ENCODE peak calls at places on chromosome 4, in five cellular contexts. W, M, Z, E and G are unnamed samples.

GRCh38 chr4:129926936-129927335 is 831.0 kb downstream of the C4orf33 start:
- DNase-seq in Z (no peak), M (no peak), W (no peak), E (no peak), G (no peak)

GRCh38 chr4:157052429-157053040 is 23.4 kb upstream of the GLRB start:
- DNase-seq in Z (no peak), M (no peak), E (no peak), W (no peak), G (no peak)

GRCh38 chr4:140861359-140862181 is 105.4 kb upstream of the TBC1D9 start:
- DNase-seq in Z (peak), W (peak), E (peak), M (peak), G (peak)

GRCh38 chr4:19386786-19387185 is 864.9 kb upstream of the SLIT2 start:
- DNase-seq in E (no peak), Z (no peak), W (no peak), M (no peak), G (no peak)

GRCh38 chr4:4656977-4657376 is 115.1 kb upstream of the STX18 start:
- DNase-seq in M (no peak), W (no peak), Z (no peak), E (no peak), G (no peak)

GRCh38 chr4:186887211-186887785 is 163.6 kb upstream of the FAT1 start:
- DNase-seq in Z (no peak), W (no peak), E (no peak), M (no peak), G (no peak)

GRCh38 chr4:176031927-176032326 is 33.7 kb upstream of the WDR17 start:
- DNase-seq in E (no peak), Z (no peak), W (no peak), M (no peak), G (no peak)

GRCh38 chr4:169922632-169923276 is 103.4 kb downstream of the MFAP3L start:
- DNase-seq in Z (no peak), M (no peak), E (no peak), W (peak), G (peak)

GRCh38 chr4:55078987-55079386 is 46.4 kb downstream of the KDR start:
- DNase-seq in E (no peak), Z (no peak), W (peak), M (no peak), G (peak)

GRCh38 chr4:144355809-144356757 is 215.6 kb upstream of the GYPA start:
- DNase-seq in E (no peak), Z (peak), W (no peak), M (peak), G (peak)

GRCh38 chr4:182540496-182540895 is 297.3 kb downstream of the TENM3 start:
- DNase-seq in M (no peak), E (no peak), Z (no peak), W (no peak), G (no peak)

GRCh38 chr4:157217708-157218107 is 2.8 kb upstream of the GRIA2 start:
- DNase-seq in E (no peak), Z (no peak), M (no peak), W (no peak), G (peak)

GRCh38 chr4:106062452-106062875 is 167.2 kb downstream of the NPNT start:
- DNase-seq in M (peak), Z (peak), W (no peak), E (no peak), G (peak)

GRCh38 chr4:48620861-48621260 is 130.8 kb downstream of the ZAR1 start:
- DNase-seq in W (no peak), Z (no peak), E (no peak), M (no peak), G (no peak)

DNA sequence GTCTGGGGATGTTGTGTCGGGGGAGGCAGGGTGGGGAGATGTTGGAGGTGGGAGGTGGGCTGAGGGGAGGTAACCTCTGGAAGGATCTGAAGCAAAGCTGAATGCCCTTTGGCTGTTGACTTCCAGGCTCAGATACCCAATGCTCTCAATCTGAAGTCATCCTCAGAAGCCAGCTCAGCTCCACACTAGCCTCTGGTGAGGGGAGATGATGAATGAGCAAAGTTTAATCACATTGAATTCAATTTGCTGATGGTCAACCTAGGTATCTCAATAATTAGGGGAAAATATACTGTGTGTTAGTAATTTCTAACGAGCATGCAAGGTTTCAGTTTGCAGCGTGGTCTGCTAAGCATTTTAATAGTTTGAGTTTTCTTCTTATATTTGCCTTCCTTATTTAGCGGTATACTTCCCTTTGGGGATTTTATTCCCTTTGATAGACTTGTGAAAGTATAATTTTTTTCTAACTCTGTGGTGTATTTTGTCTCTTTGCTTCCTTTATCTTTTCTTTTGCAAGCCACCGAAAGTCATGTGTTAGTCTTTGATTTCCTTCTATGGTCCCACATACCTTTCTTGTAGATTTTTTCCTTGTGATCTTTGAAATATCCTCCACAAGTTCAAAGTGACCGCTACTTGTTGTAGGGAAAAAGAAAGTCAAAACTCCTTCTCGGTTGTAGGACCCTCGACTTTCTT is 146.3 kb upstream of the LEF1 start:
- DNase-seq in M (no peak), E (no peak), W (no peak), Z (no peak), G (no peak)
- TF ChIP-seq CTCF in M (no peak), E (no peak), W (no peak), Z (no peak), G (no peak)

GRCh38 chr4:128358903-128359260 is 71.3 kb upstream of the PGRMC2 start:
- DNase-seq in Z (no peak), M (no peak), E (no peak), W (no peak), G (no peak)
- H3K4me3 ChIP-seq in Z (no peak), M (no peak), E (no peak), W (no peak), G (no peak)

GRCh38 chr4:173318648-173319211 is 15.4 kb downstream of the HMGB2 start:
- DNase-seq in Z (no peak), W (no peak), M (no peak), E (no peak), G (peak)
- TF ChIP-seq CTCF in Z (no peak), W (peak), M (no peak), E (peak), G (no peak)

GRCh38 chr4:139301821-139302611 is at the start of gene NDUFC1:
- DNase-seq in W (peak), Z (no peak), E (peak), M (no peak), G (peak)

GRCh38 chr4:139297001-139297410 is 4.3 kb upstream of the NAA15 start:
- DNase-seq in Z (no peak), M (no peak), E (no peak), W (no peak), G (no peak)

GRCh38 chr4:139301143-139301820 is at the start of gene NAA15:
- DNase-seq in M (peak), Z (peak), E (peak), W (peak), G (peak)

GRCh38 chr4:139300431-139301142 is 718 bp upstream of the NAA15 start:
- DNase-seq in E (no peak), Z (no peak), W (peak), M (no peak), G (peak)

GRCh38 chr4:139299536-139299935 is 1.8 kb upstream of the NAA15 start:
- DNase-seq in Z (no peak), M (no peak), E (no peak), W (no peak), G (no peak)
- H3K4me3 ChIP-seq in Z (no peak), M (no peak), E (no peak), W (no peak), G (peak)